ENCODE peak calls at places on chromosomes 12 and 14, in seven cellular contexts. N is ACHN; F is left colon; P is stimulated activated CD4-positive, alpha-beta T cell treated with anti-CD3 and anti-CD28 coated beads, Interleukin-4, amount 100 ng/mL, for 24 hours; L is lung microvascular endothelial cell; C is HS-27A; S is heart right ventricle. K is an unnamed sample.

GRCh38 chr12:25583545-25583944 is 30.5 kb upstream of the LMNTD1 start:
- DNase-seq in N (no peak), P (no peak), L (no peak), C (no peak), F (no peak), S (no peak), K (no peak)

GRCh38 chr12:127613056-127613455 is 653.9 kb upstream of the TMEM132C start:
- DNase-seq in N (no peak), F (no peak), C (no peak), P (no peak), S (no peak), L (no peak), K (no peak)

GRCh38 chr12:5267603-5268423 is 164.1 kb upstream of the NTF3 start:
- DNase-seq in S (no peak), P (no peak), F (no peak), C (no peak), L (no peak), N (no peak), K (no peak)

GRCh38 chr14:80491131-80491530 is 279.8 kb upstream of the DIO2 start:
- DNase-seq in L (peak), P (no peak), F (peak), S (peak), N (no peak), C (no peak), K (no peak)

GRCh38 chr14:73696466-73697390 is 17.5 kb downstream of the PNMA1 start:
- DNase-seq in L (peak), P (peak), N (no peak), C (peak), S (no peak), F (no peak), K (no peak)

GRCh38 chr12:120674172-120674571 is 12.8 kb upstream of the MLEC start:
- DNase-seq in N (no peak), F (no peak), S (no peak), P (no peak), C (no peak), L (no peak), K (no peak)

GRCh38 chr14:81625343-81625742 is 91.7 kb upstream of the SEL1L start:
- DNase-seq in C (no peak), S (no peak), F (no peak), P (no peak), L (peak), N (peak), K (no peak)

GRCh38 chr12:28443337-28443736 is 253.1 kb downstream of the CCDC91 start:
- DNase-seq in P (no peak), C (no peak), F (no peak), L (no peak), S (no peak), N (no peak), K (no peak)

GRCh38 chr14:45868377-45868776 is 615.4 kb upstream of the MIS18BP1 start:
- DNase-seq in N (no peak), F (no peak), S (no peak), C (no peak), P (no peak), L (no peak), K (no peak)

GRCh38 chr14:54109521-54110120 is 153.0 kb upstream of the BMP4 start:
- DNase-seq in L (no peak), N (no peak), C (no peak), F (no peak), P (no peak), S (no peak), K (no peak)

GRCh38 chr12:93536766-93537515 is 35.5 kb upstream of the SOCS2 start:
- DNase-seq in S (no peak), L (peak), N (no peak), F (no peak), P (no peak), C (no peak), K (no peak)

GRCh38 chr12:25689996-25690501 is 137.0 kb upstream of the LMNTD1 start:
- DNase-seq in N (no peak), S (peak), F (peak), C (no peak), P (no peak), L (peak), K (peak)

GRCh38 chr12:121005346-121005815 is 10.9 kb downstream of the C12orf43 start:
- DNase-seq in P (peak), C (no peak), N (peak), S (no peak), L (peak), F (peak), K (no peak)

GRCh38 chr12:9741726-9742125 is 8.8 kb upstream of the CLECL1 start:
- DNase-seq in F (no peak), S (no peak), L (no peak), N (no peak), P (peak), C (no peak), K (no peak)

GRCh38 chr14:90419200-90419599 is 22.4 kb downstream of the CALM1 start:
- DNase-seq in S (peak), C (peak), L (peak), N (peak), F (peak), P (no peak), K (peak)

GRCh38 chr12:106386836-106387555 is 29.4 kb downstream of the POLR3B start:
- DNase-seq in N (no peak), P (no peak), L (no peak), F (no peak), S (no peak), C (no peak), K (no peak)

GRCh38 chr14:29814153-29815057 is 113.2 kb downstream of the PRKD1 start:
- DNase-seq in C (no peak), P (no peak), L (no peak), N (no peak), F (no peak), S (peak), K (peak)

GRCh38 chr14:54877015-54877702 is 25.5 kb downstream of the GCH1 start:
- DNase-seq in P (no peak), L (peak), C (no peak), F (no peak), S (no peak), N (no peak), K (no peak)

K was measured in pancreas.